ENCODE peak calls at places on chromosomes 2 and 18, in six cellular contexts. M is prostate gland, K is bronchial epithelial cell, A is epithelial cell of proximal tubule, G is neural progenitor cell, X is GM12865. Q is an unnamed sample.

GRCh38 chr2:120809151-120809550 is 73.5 kb downstream of the GLI2 start:
- DNase-seq in M (no peak), K (no peak), A (no peak), G (no peak), X (no peak), Q (peak)

GRCh38 chr2:177234267-177234666 is 21.7 kb downstream of the HNRNPA3 start:
- DNase-seq in M (no peak), K (no peak), A (no peak), G (no peak), X (no peak), Q (no peak)

GRCh38 chr2:150644298-150645067 is 157.0 kb upstream of the RND3 start:
- DNase-seq in M (no peak), K (peak), A (no peak), G (no peak), X (no peak), Q (no peak)

GRCh38 chr2:144356402-144356801 is 163.5 kb downstream of the ZEB2 start:
- DNase-seq in M (no peak), K (no peak), A (no peak), G (no peak), X (no peak), Q (peak)

GRCh38 chr18:31064130-31064529 is 21.6 kb upstream of the DSC3 start:
- DNase-seq in M (no peak), K (peak), A (no peak), G (no peak), X (peak), Q (no peak)

GRCh38 chr2:218028562-218029348 is 26.0 kb upstream of the TNS1 start:
- DNase-seq in M (peak), K (peak), A (no peak), G (no peak), X (no peak), Q (no peak)

GRCh38 chr18:74476154-74476553 is 19.0 kb upstream of the DIPK1C start:
- DNase-seq in M (no peak), K (no peak), A (no peak), G (peak), X (no peak), Q (peak)

GRCh38 chr2:176967911-176968451 is 244.6 kb upstream of the HNRNPA3 start:
- DNase-seq in M (no peak), K (no peak), A (no peak), G (no peak), X (peak), Q (no peak)

GRCh38 chr18:23053756-23054457 is 81.4 kb upstream of the CABLES1 start:
- DNase-seq in M (no peak), K (no peak), A (no peak), G (peak), X (no peak), Q (peak)

GRCh38 chr2:147288131-147288530 is 556.7 kb upstream of the ACVR2A start:
- DNase-seq in M (no peak), K (no peak), A (no peak), G (no peak), X (peak), Q (no peak)

GRCh38 chr2:234842753-234843152 is 109.1 kb upstream of the SH3BP4 start:
- DNase-seq in M (no peak), K (no peak), A (no peak), G (no peak), X (no peak), Q (no peak)

GRCh38 chr2:159053186-159054031 is 85.0 kb downstream of the TANC1 start:
- DNase-seq in M (no peak), K (no peak), A (no peak), G (no peak), X (no peak), Q (peak)

GRCh38 chr2:32947484-32948143 is 861 bp downstream of the LTBP1 start:
- DNase-seq in M (peak), K (peak), A (no peak), G (peak), X (peak), Q (peak)

GRCh38 chr2:226124548-226125011 is 675.0 kb downstream of the IRS1 start:
- DNase-seq in M (no peak), K (peak), A (no peak), G (peak), X (no peak), Q (peak)

GRCh38 chr18:51211552-51211951 is 14.1 kb upstream of the MEX3C start:
- DNase-seq in M (no peak), K (peak), A (no peak), G (no peak), X (peak), Q (peak)

GRCh38 chr18:23191952-23192662 is 56.8 kb downstream of the CABLES1 start:
- DNase-seq in M (no peak), K (peak), A (no peak), G (no peak), X (peak), Q (peak)

GRCh38 chr2:9979977-9980376 is 28.5 kb downstream of the GRHL1 start:
- DNase-seq in M (no peak), K (no peak), A (no peak), G (no peak), X (no peak), Q (no peak)

GRCh38 chr2:151367571-151367970 is 10.2 kb downstream of the TNFAIP6 start:
- DNase-seq in M (no peak), K (no peak), A (no peak), G (no peak), X (no peak), Q (peak)

GRCh38 chr2:159098815-159099455 is 130.5 kb downstream of the TANC1 start:
- DNase-seq in M (no peak), K (peak), A (no peak), G (no peak), X (peak), Q (peak)

GRCh38 chr2:213104903-213105202 is 46.6 kb downstream of the IKZF2 start:
- DNase-seq in M (no peak), K (no peak), A (no peak), G (no peak), X (no peak), Q (no peak)

GRCh38 chr2:213098612-213099011 is 52.8 kb downstream of the IKZF2 start:
- DNase-seq in M (peak), K (peak), A (no peak), G (peak), X (no peak), Q (no peak)

GRCh38 chr2:213104089-213104902 is 47.1 kb downstream of the IKZF2 start:
- DNase-seq in M (peak), K (peak), A (no peak), G (no peak), X (no peak), Q (peak)

GRCh38 chr2:213101109-213101508 is 50.3 kb downstream of the IKZF2 start:
- DNase-seq in M (no peak), K (peak), A (no peak), G (no peak), X (no peak), Q (no peak)

DNA sequence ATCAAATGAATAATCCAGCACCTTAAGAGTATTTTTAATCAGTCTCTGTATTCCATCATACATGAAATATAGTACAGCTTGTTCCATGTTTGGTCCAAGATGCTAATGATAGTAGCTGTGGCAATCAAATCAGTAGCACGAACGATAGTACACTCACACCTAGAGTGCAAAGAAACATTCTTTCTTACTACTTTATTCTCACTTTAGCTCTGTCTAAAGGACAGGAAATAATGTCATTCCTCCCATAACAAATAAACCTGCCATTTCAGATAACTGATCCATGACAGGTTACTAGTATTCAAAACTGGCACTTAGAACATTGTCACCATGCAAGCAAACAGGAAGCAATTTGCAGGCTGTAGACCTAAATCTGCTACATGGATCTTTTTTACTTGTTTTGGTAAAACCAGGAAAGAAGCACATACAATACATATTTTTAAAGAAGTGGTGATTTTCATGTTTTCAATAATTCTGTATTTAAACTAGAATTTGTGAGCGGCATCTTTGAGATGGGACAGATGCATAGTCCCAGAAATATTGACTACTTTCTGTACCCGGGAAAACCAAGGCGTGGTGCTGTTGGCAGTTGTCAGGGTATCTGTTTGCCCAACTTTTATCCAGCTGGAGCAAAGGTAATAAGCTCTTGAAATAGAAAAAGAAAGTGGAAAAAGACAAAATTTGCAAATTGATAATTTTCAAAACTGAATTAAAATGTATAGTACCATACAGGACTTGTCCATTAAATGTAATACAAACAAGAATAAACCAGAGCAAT is 49.5 kb downstream of the IKZF2 start:
- DNase-seq in M (no peak), K (no peak), A (no peak), G (no peak), X (no peak), Q (no peak)
- H3K4me3 ChIP-seq in M (no peak), K (no peak), A (no peak), G (no peak), X (no peak), Q (no peak)

DNA sequence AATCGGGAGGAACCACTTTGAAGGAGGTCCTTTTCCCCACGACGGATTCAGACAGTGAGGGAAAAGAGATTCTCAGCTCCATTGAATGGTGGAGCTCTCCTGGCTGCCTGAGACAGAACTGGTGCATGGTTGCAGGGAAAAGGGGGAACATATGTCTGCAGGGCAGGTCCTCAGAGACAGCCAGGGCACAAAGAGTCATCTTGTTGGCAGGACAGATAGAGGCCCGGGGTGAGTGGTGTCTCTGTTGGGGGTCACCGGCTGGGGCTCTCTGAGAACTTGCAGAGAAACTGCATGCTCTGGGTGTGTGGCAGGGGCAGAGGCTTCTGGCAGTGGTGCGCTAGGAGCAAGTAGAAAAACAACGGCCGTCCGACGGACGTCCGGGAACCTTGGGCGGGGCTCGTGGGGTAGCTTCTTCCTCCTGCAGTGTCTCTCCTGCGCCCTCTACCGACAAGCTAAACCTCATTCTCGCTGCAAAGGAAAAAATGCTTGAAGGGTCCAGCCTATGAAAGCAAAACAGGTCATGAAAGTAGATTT is 94.3 kb downstream of the CDCA7 start:
- DNase-seq in M (peak), K (peak), A (no peak), G (peak), X (peak), Q (peak)
- TF ChIP-seq CTCF in M (peak), K (peak), A (peak), G (peak), X (peak), Q (peak)

DNA sequence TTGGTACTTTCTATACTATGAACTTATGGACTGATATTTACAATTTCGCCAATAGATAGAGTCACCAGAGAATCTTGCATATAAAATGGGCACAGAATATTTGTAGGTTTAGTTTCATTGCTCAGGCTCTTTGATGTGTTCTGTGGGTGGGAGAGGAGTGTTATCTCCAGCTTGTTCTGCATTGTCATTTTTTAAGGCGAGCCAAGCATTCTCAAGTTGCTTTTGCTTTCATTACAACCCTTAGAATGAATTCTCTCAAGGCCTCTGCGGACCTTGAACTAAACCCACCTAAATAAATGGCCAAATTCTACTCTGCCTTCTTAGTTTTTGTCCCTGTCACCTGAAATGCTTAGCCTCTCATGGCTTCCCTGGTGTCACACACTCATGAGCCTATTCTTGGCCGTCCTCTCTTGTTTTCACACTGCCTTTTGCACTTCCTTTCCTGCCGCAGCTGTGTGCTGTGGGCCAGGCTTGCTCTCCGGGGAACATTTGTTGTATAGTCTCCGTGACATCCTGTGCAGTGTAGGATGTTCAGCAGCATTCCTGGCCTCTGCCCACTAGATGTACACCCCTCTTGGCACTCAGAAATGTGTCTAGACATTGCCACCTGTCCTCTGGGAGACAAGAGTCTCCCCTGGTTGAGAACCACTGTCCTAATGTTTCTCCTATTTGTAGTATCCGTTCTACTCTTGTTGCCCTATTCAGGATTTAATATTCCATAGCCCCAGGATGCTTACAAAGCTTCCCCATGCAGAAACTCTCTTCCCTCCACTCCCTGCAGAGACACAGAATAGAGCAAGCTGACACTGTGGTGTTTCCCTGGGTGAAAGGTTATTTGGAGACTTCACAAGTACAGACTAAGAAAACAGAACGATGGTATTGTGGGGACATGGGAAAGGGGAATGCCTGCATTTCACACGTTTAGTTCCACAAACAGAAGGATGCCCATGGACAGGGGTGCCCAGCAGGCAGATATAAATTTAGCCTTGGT is 255.6 kb downstream of the PTPRM start:
- DNase-seq in M (no peak), K (no peak), A (no peak), G (peak), X (peak), Q (peak)
- H3K4me3 ChIP-seq in M (no peak), K (no peak), A (no peak), G (no peak), X (no peak), Q (no peak)

DNA sequence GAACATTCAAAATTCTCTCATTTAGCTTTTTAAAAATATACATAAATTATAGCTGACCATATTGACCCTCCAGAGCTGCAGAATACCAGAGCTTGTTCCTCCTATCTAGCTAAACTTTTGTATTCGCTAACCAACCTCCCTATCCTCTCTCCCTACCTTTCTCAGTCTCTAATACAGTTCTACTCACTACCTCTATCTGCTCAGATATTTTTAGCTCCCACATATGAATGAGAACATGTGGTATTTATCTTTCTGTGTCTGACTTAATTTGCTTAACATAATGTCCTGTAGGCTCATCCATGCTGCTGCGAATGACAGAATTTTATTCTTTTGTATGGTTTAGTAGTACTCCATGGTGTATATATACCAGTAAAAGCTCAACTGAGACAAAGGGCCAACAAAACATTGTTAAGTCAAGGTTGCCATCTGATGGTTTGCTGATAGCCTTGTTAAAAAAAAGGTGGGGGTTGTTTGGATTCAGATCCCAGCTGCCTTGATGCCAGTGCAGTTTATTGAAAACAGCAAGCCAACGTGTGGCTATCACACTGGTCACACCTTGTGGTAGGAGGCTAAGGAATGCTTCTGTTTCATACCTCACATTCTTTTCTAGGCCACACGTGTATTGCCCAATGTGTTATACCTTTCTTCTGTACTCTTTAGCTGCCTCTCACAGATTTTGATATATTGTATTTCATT is 101.5 kb downstream of the VWA3B start:
- DNase-seq in M (no peak), K (peak), A (no peak), G (no peak), X (no peak), Q (no peak)
- TF ChIP-seq CTCF in M (peak), K (peak), A (peak), G (no peak), X (peak), Q (peak)